ENCODE peak calls at places on chromosomes 2 and 18, in five cellular contexts. One of them, this sample, is unnamed.

GRCh38 chr2:197705912-197706838 is 1.0 kb downstream of the MARS2 start:
- DNase-seq in SK-N-SH: peak
- DNase-seq in H1: no peak
- DNase-seq in HepG2: peak
- DNase-seq in HCT116: no peak
- DNase-seq in this sample: peak

GRCh38 chr2:178756343-178756742 is 50.9 kb downstream of the TTN start:
- DNase-seq in SK-N-SH: no peak
- DNase-seq in H1: no peak
- DNase-seq in HepG2: no peak
- DNase-seq in HCT116: no peak
- DNase-seq in this sample: no peak

GRCh38 chr18:62366992-62367391 is 41.9 kb downstream of the TNFRSF11A start:
- DNase-seq in HepG2: no peak
- DNase-seq in SK-N-SH: no peak
- DNase-seq in HCT116: no peak
- DNase-seq in H1: no peak
- DNase-seq in this sample: no peak

GRCh38 chr2:73000808-73001570 is 70.5 kb downstream of the SFXN5 start:
- DNase-seq in HCT116: no peak
- DNase-seq in HepG2: peak
- DNase-seq in H1: no peak
- DNase-seq in SK-N-SH: no peak
- DNase-seq in this sample: no peak

GRCh38 chr2:61853086-61853847 is 593 bp downstream of the FAM161A start:
- DNase-seq in H1: no peak
- DNase-seq in SK-N-SH: peak
- DNase-seq in HepG2: peak
- DNase-seq in HCT116: peak
- DNase-seq in this sample: peak

GRCh38 chr2:101337877-101338276 is 29.4 kb upstream of the RNF149 start:
- DNase-seq in HepG2: no peak
- DNase-seq in HCT116: no peak
- DNase-seq in SK-N-SH: no peak
- DNase-seq in H1: no peak
- DNase-seq in this sample: no peak

GRCh38 chr2:62569907-62570793 is 64.2 kb upstream of the TMEM17 start:
- DNase-seq in SK-N-SH: no peak
- DNase-seq in HepG2: peak
- DNase-seq in H1: peak
- DNase-seq in HCT116: peak
- DNase-seq in this sample: no peak

GRCh38 chr2:28654286-28654980 is 97.2 kb upstream of the PPP1CB start:
- DNase-seq in HCT116: no peak
- DNase-seq in H1: no peak
- DNase-seq in HepG2: no peak
- DNase-seq in SK-N-SH: no peak
- DNase-seq in this sample: no peak

GRCh38 chr2:208454861-208455260 is 48.3 kb downstream of the PTH2R start:
- DNase-seq in SK-N-SH: no peak
- DNase-seq in HCT116: no peak
- DNase-seq in H1: no peak
- DNase-seq in HepG2: no peak
- DNase-seq in this sample: no peak

GRCh38 chr2:10712186-10712809 is 9.1 kb upstream of the ATP6V1C2 start:
- DNase-seq in H1: peak
- DNase-seq in HCT116: no peak
- DNase-seq in HepG2: no peak
- DNase-seq in SK-N-SH: no peak
- DNase-seq in this sample: no peak
- TF ChIP-seq JUND in H1: no peak
- TF ChIP-seq JUND in HCT116: no peak
- TF ChIP-seq JUND in HepG2: no peak
- TF ChIP-seq JUND in SK-N-SH: no peak
- TF ChIP-seq JUND in this sample: no peak

GRCh38 chr2:240529344-240529999 is 28.3 kb downstream of the ANKMY1 start:
- DNase-seq in HCT116: no peak
- DNase-seq in H1: no peak
- DNase-seq in HepG2: no peak
- DNase-seq in SK-N-SH: no peak
- DNase-seq in this sample: no peak
- TF ChIP-seq JUND in HCT116: no peak
- TF ChIP-seq JUND in H1: no peak
- TF ChIP-seq JUND in HepG2: no peak
- TF ChIP-seq JUND in SK-N-SH: no peak
- TF ChIP-seq JUND in this sample: no peak

GRCh38 chr2:203869207-203869606 is 1.6 kb downstream of the CTLA4 start:
- DNase-seq in H1: no peak
- DNase-seq in HepG2: no peak
- DNase-seq in SK-N-SH: no peak
- DNase-seq in HCT116: no peak
- DNase-seq in this sample: no peak

GRCh38 chr2:203871371-203871983 is 3.9 kb downstream of the CTLA4 start:
- DNase-seq in HCT116: no peak
- DNase-seq in H1: no peak
- DNase-seq in HepG2: no peak
- DNase-seq in SK-N-SH: no peak
- DNase-seq in this sample: no peak

GRCh38 chr2:203870942-203871341 is 3.4 kb downstream of the CTLA4 start:
- DNase-seq in SK-N-SH: no peak
- DNase-seq in HCT116: no peak
- DNase-seq in H1: no peak
- DNase-seq in HepG2: no peak
- DNase-seq in this sample: no peak

GRCh38 chr2:203870481-203870880 is 2.9 kb downstream of the CTLA4 start:
- DNase-seq in H1: no peak
- DNase-seq in HepG2: no peak
- DNase-seq in HCT116: no peak
- DNase-seq in SK-N-SH: no peak
- DNase-seq in this sample: no peak

DNA sequence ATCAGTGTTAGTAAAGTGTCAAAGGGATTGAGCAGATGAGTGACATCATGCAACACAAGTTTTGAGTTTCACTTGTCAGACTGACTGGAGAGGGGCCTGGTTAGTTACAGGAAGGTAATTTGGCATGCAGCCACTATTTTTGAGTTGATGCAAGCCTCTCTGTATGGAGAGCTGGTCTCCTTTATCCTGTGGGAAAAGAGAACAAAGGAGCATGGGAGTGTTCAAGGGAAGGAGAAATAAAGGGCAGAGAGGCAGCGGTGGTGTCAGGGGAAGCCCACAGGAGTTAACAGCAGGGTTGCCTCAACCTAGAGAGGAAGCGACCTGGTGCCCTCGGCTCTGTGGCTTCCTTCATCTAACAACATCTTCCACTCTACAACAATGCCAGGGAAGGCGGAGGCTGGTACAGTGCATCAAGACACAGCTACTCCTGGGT is 2.1 kb downstream of the CTLA4 start:
- DNase-seq in SK-N-SH: no peak
- DNase-seq in HCT116: no peak
- DNase-seq in HepG2: no peak
- DNase-seq in H1: no peak
- DNase-seq in this sample: no peak
- TF ChIP-seq JUND in SK-N-SH: no peak
- TF ChIP-seq JUND in HCT116: no peak
- TF ChIP-seq JUND in HepG2: no peak
- TF ChIP-seq JUND in H1: no peak
- TF ChIP-seq JUND in this sample: no peak

DNA sequence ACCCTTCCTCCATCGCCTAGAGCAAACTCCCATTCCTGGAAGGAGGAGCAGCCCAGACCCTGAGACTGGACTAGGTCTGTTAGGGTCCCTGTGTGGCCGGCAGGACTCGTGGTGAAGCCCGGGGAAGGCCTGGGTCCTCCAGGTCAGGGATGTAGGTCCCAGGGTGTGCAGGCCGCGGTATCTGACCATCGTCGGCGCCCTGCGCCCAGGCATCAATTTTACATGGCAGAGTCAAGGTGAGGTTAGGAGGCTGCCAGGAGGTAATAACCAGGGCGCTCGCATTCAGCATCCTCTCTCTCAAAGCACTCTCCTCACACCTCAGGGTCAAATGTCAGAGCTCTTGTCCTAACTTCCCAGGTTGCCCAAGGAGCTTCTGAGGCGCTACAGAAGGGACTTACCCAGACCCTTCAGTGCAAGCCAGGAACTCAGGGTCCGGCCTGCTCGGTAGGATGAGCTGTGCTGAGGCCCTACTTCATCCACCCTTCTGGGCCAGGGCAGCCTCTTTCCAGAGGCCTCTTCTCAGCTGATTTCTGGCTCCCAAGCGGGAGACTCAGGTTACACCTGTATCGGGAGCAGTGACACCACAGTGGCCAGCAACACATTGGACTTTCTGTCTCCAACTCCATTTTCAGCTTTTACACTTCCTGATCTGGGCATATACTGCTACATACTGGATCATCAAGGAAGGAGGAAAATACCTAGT is 646 bp downstream of the SH2D6 start:
- DNase-seq in HepG2: peak
- DNase-seq in H1: no peak
- DNase-seq in SK-N-SH: no peak
- DNase-seq in HCT116: no peak
- DNase-seq in this sample: no peak
- TF ChIP-seq JUND in HepG2: no peak
- TF ChIP-seq JUND in H1: no peak
- TF ChIP-seq JUND in SK-N-SH: no peak
- TF ChIP-seq JUND in HCT116: no peak
- TF ChIP-seq JUND in this sample: no peak

DNA sequence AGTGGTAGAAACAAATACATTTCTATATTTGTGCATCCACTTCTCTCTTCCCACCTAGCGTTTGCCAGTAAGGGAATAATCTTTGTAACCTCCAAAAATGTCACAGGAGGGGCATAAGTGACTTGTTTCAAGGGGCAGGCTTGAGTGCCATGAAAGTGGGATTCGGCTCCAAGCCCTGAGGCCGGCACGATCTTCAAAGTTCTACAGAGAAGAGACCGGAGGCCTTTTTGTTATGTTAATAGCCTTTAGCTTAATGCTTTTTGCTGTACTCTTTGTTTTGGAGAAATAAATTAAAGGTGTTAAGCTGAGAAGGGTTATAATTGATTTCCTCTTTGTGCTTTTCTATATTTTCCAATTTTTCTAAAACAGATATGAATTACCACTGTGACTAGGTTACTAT is 200.7 kb downstream of the NRP2 start:
- DNase-seq in HCT116: no peak
- DNase-seq in HepG2: no peak
- DNase-seq in H1: no peak
- DNase-seq in SK-N-SH: no peak
- DNase-seq in this sample: no peak
- TF ChIP-seq JUND in HCT116: no peak
- TF ChIP-seq JUND in HepG2: no peak
- TF ChIP-seq JUND in H1: no peak
- TF ChIP-seq JUND in SK-N-SH: no peak
- TF ChIP-seq JUND in this sample: no peak

DNA sequence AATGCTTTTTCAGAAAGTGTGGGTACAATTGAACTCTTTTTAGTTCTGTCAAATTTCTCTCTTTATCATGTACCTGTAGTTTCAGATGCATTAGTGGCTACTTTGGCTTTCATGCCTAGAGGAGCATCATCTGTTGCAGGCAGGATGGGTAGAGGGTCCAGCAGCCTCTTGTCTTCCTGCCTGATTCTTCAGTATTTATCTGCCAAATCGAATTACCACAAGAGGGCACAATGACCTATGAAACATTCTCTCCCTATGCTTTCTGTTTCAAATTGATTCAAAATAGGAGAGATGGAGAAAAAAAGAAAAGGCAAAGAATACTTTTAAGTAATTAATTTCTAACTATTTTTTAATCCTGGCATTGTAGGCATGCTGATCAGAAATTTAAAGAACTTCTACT is 477.2 kb downstream of the TRIB2 start:
- DNase-seq in H1: no peak
- DNase-seq in HepG2: peak
- DNase-seq in SK-N-SH: peak
- DNase-seq in HCT116: no peak
- DNase-seq in this sample: peak
- TF ChIP-seq JUND in H1: no peak
- TF ChIP-seq JUND in HepG2: no peak
- TF ChIP-seq JUND in SK-N-SH: no peak
- TF ChIP-seq JUND in HCT116: no peak
- TF ChIP-seq JUND in this sample: no peak